ENCODE peak calls at places on chromosomes 5 and 9, in six cellular contexts. Y is heart right ventricle, O is K562, L is stomach, V is right atrium auricular region, I is left lung. T is an unnamed sample.

GRCh38 chr9:114121445-114122151 is 22.5 kb upstream of the KIF12 start:
- DNase-seq in Y (no peak), I (no peak), O (no peak), L (no peak), V (no peak), T (no peak)

GRCh38 chr5:120545951-120546350 is 81.9 kb downstream of the PRR16 start:
- DNase-seq in V (no peak), O (no peak), L (no peak), Y (no peak), I (no peak), T (no peak)

GRCh38 chr5:10654566-10654965 is 90.7 kb downstream of the ANKRD33B start:
- DNase-seq in V (no peak), Y (no peak), O (no peak), I (peak), L (peak), T (no peak)

GRCh38 chr5:32450952-32451351 is 6.4 kb upstream of the ZFR start:
- DNase-seq in V (no peak), O (peak), I (no peak), Y (no peak), L (no peak), T (no peak)

GRCh38 chr9:100505564-100506159 is 32.7 kb downstream of the TMEFF1 start:
- DNase-seq in I (peak), L (peak), O (peak), Y (peak), V (no peak), T (peak)

GRCh38 chr5:22896155-22896554 is 43.0 kb upstream of the CDH12 start:
- DNase-seq in O (no peak), Y (no peak), I (no peak), V (no peak), L (no peak), T (no peak)

GRCh38 chr9:75181748-75182147 is 93.4 kb downstream of the OSTF1 start:
- DNase-seq in L (no peak), O (peak), I (no peak), V (no peak), Y (no peak), T (no peak)

GRCh38 chr5:14863105-14863504 is 8.5 kb downstream of the ANKH start:
- DNase-seq in Y (no peak), I (no peak), L (no peak), O (no peak), V (no peak), T (no peak)

GRCh38 chr5:129820-130219 is 37.9 kb downstream of the PLEKHG4B start:
- DNase-seq in V (no peak), O (no peak), I (no peak), L (no peak), Y (no peak), T (no peak)

GRCh38 chr9:113707953-113708695 is 168.0 kb upstream of the ZNF618 start:
- DNase-seq in V (no peak), I (no peak), L (peak), Y (no peak), O (no peak), T (no peak)

GRCh38 chr5:37926732-37927131 is 86.9 kb upstream of the GDNF start:
- DNase-seq in O (no peak), L (no peak), Y (no peak), V (no peak), I (no peak), T (no peak)

GRCh38 chr5:75463726-75464125 is 47.7 kb downstream of the CERT1 start:
- DNase-seq in L (no peak), Y (no peak), O (no peak), V (no peak), I (no peak), T (no peak)

GRCh38 chr5:172798422-172799215 is 27.6 kb upstream of the DUSP1 start:
- DNase-seq in O (no peak), Y (no peak), I (peak), V (peak), L (no peak), T (no peak)

GRCh38 chr9:79912641-79913040 is 340.9 kb downstream of the TLE4 start:
- DNase-seq in L (no peak), V (no peak), Y (no peak), O (no peak), I (no peak), T (no peak)

GRCh38 chr9:126327750-126328120 is 1.1 kb downstream of the MVB12B start:
- DNase-seq in V (no peak), O (no peak), I (no peak), Y (no peak), L (no peak), T (no peak)

GRCh38 chr9:22108581-22109370 is 99.7 kb upstream of the CDKN2B start:
- DNase-seq in O (no peak), Y (no peak), L (no peak), V (no peak), I (no peak), T (no peak)

GRCh38 chr9:77616191-77616590 is 31.9 kb downstream of the GNA14 start:
- DNase-seq in L (no peak), I (no peak), Y (no peak), O (no peak), V (no peak), T (no peak)

GRCh38 chr5:143314664-143315063 is 88.8 kb downstream of the NR3C1 start:
- DNase-seq in Y (no peak), L (no peak), V (no peak), O (no peak), I (no peak), T (no peak)

GRCh38 chr9:20319241-20319640 is 303.1 kb downstream of the MLLT3 start:
- DNase-seq in V (no peak), O (no peak), Y (no peak), I (no peak), L (no peak), T (no peak)

GRCh38 chr5:39533749-39534148 is 109.0 kb upstream of the DAB2 start:
- DNase-seq in O (no peak), L (no peak), V (no peak), Y (no peak), I (no peak), T (no peak)

GRCh38 chr9:35776018-35776417 is 15.4 kb upstream of the NPR2 start:
- DNase-seq in L (no peak), Y (no peak), V (no peak), I (no peak), O (no peak), T (no peak)

GRCh38 chr5:57338068-57338848 is 144.4 kb downstream of the ACTBL2 start:
- DNase-seq in O (peak), L (no peak), V (no peak), Y (no peak), I (no peak), T (no peak)

GRCh38 chr5:172064358-172064757 is 57.9 kb upstream of the FBXW11 start:
- DNase-seq in I (no peak), L (no peak), O (no peak), V (no peak), Y (no peak), T (no peak)

GRCh38 chr5:173327948-173328895 is at the start of gene STC2:
- DNase-seq in V (peak), L (peak), I (peak), O (peak), Y (peak), T (peak)

GRCh38 chr9:72326643-72327042 is 38.4 kb downstream of the ZFAND5 start:
- DNase-seq in Y (no peak), O (no peak), I (no peak), L (no peak), V (no peak), T (no peak)

GRCh38 chr5:160508780-160509361 is 87.2 kb downstream of the PTTG1 start:
- DNase-seq in O (peak), L (peak), V (peak), I (no peak), Y (peak), T (no peak)

GRCh38 chr9:14806941-14807340 is 84.4 kb upstream of the CER1 start:
- DNase-seq in O (no peak), I (no peak), Y (no peak), V (no peak), L (no peak), T (no peak)

GRCh38 chr5:38408446-38409175 is 147.8 kb downstream of the LIFR start:
- DNase-seq in I (no peak), O (no peak), Y (no peak), L (no peak), V (no peak), T (no peak)

GRCh38 chr5:150270546-150271295 is 18.9 kb downstream of the CAMK2A start:
- DNase-seq in I (no peak), L (no peak), V (no peak), O (no peak), Y (no peak), T (peak)

GRCh38 chr5:150274811-150275210 is 14.8 kb downstream of the CAMK2A start:
- DNase-seq in V (no peak), L (no peak), O (no peak), Y (no peak), I (no peak), T (no peak)

GRCh38 chr5:150271296-150271692 is 18.3 kb downstream of the CAMK2A start:
- DNase-seq in I (no peak), V (no peak), L (no peak), O (no peak), Y (no peak), T (no peak)

GRCh38 chr5:150271923-150272322 is 17.6 kb downstream of the CAMK2A start:
- DNase-seq in I (no peak), O (no peak), V (no peak), L (no peak), Y (no peak), T (no peak)

GRCh38 chr5:150272531-150272930 is 17.0 kb downstream of the CAMK2A start:
- DNase-seq in O (no peak), I (no peak), L (no peak), Y (no peak), V (no peak), T (no peak)
- TF ChIP-seq CTCF in O (peak), I (no peak), L (no peak), Y (peak), V (no peak), T (peak)

GRCh38 chr9:16653491-16654407 is 216.7 kb downstream of the BNC2 start:
- DNase-seq in V (peak), Y (peak), I (no peak), O (no peak), L (no peak), T (peak)
- H3K27ac ChIP-seq in V (peak), Y (peak), I (peak), O (no peak), L (peak), T (no peak)

DNA sequence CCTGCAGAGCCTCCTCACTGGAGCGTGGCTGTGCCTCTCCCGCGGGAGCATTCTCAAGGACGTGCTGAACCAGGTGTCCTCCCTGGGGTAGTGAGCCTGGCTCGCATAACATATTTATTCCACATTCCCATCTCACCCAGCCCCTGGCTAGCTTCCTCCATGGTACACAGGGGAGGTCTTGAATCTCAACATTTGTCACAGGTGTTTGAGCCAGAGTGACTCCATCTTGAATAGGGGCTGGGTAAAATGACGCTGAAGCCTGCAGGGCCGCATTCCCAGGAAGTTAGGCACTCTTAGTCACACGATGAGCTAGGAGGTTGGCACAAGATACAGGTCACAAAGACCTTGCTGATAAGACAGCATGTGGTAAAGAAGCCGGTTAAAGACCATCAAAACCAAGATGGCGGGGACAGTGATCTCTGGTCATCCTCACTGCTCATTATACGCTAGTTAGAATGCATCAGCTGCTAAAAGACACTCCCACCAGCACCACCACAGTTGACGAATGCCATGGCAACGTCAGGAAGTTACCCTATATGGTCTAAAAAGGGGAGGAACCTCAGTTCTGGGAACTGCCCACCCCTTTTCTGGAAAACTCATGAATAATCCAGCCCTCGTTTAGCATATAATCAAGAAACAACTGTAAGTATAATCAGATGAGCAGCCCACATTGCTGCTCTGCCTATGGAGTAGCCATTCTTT is 273.8 kb upstream of the IRX4 start:
- DNase-seq in O (no peak), V (no peak), L (no peak), Y (no peak), I (no peak), T (no peak)
- H3K4me3 ChIP-seq in O (no peak), V (no peak), L (no peak), Y (no peak), I (no peak), T (no peak)

DNA sequence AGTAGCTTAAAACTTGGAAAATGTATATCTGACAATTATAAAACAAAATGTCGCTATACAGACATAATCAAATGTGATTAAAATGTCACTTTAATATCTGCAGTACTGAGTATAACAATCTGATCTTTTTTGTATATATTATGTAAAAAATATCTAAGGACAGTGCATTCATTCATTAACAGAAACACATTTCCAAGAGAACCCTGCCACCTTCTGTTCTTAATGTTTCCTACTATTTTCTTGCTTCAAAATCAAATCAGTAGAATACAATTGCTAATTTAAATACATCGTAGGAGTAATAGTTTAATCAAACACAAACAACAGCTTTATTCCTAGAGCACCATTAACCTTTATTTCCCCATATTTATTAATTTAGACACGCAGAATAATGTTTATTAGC is 142.6 kb upstream of the ST8SIA4 start:
- DNase-seq in I (no peak), Y (no peak), L (no peak), O (no peak), V (no peak), T (no peak)
- TF ChIP-seq CTCF in I (peak), Y (peak), L (no peak), O (no peak), V (peak), T (no peak)

DNA sequence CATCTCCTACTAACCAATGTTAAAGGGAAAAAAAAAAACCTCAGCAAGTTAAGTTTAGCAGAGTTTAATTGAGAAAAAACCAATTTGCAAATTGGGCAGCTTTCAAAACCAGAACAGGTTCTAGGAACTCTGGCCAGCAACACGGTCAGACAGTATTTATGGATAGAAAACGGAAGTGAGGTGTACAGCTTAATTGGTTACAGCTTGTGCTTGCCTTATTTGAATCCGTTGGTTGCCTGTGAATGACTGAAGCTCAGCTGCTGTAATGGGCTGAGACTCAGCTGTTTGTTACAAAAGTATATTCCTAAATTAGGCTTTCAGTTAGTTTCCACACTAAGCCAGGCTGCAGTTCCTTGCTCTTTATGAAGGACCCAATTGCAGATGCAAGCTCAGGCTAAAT is 217.0 kb downstream of the SREK1 start:
- DNase-seq in L (no peak), O (no peak), Y (no peak), I (no peak), V (no peak), T (no peak)
- H3K27ac ChIP-seq in L (no peak), O (no peak), Y (peak), I (no peak), V (peak), T (no peak)

GRCh38 chr9:124852121-124852828 is 985 bp upstream of the WDR38 start:
- DNase-seq in V (no peak), I (no peak), O (no peak), Y (peak), L (no peak), T (no peak)
- H3K4me3 ChIP-seq in V (no peak), I (no peak), O (no peak), Y (peak), L (peak), T (peak)

DNA sequence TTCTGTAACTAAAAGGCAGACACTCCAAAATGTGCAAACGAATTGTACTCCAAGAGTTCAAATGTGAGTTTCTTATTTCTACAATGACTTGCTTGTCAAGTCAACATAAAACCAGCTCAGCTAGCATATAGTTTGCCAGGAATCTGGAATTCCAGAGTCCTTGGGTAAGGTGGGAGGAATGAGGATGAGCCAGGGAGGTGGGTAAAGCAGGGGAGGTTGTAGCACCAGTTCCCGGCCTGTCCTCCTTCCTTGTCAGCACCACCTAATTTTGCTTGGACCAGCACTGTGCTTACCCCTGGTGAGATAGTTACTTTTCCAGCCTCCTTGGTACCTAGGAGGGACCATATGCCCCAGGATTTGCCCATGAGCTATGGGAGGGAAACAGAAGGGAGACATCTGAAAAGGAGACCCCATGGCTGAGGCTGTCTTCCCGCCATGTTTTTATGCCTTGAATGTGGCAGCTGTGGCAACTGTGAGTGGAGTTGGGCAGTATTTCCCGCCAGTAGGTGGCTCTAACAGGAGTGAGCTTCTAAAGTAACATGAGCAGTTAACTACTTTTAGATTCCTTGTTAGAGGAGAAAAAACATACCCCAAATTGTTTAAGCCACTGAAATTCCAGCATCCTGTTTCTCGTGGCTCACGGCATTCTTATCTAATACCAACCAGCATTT is 302.5 kb downstream of the TENT4A start:
- DNase-seq in Y (no peak), V (no peak), O (no peak), I (no peak), L (no peak), T (no peak)
- TF ChIP-seq CTCF in Y (no peak), V (no peak), O (no peak), I (no peak), L (no peak), T (no peak)

T was measured in psoas muscle.